ENCODE peak calls at places on chromosomes 12 and 14, in five cellular contexts. E is stimulated activated CD8-positive, alpha-beta memory T cell treated with anti-CD3 and anti-CD28 coated beads, Interleukin-15, amount 100 ng/mL, for 1 hour; N is AG20443; Q is mucosa of descending colon; F is astrocyte of the spinal cord. M is an unnamed sample.

GRCh38 chr12:91617830-91618229 is 435.2 kb upstream of the DCN start:
- DNase-seq in Q (no peak), E (no peak), F (no peak), N (no peak), M (no peak)

GRCh38 chr12:78018146-78018910 is 187.6 kb downstream of the NAV3 start:
- DNase-seq in E (no peak), Q (no peak), F (peak; percentile 44), N (no peak), M (no peak)

GRCh38 chr12:124400124-124400523 is 105.2 kb downstream of the RFLNA start:
- DNase-seq in E (no peak), F (no peak), N (no peak), Q (no peak), M (no peak)

GRCh38 chr12:57772429-57773322 is at the start of gene EEF1AKMT3:
- DNase-seq in N (peak; percentile 75), F (no peak), Q (peak; percentile 78), E (no peak), M (peak; percentile 47)

GRCh38 chr12:79344855-79345840 is 345.6 kb downstream of the PAWR start:
- DNase-seq in E (no peak), Q (peak; percentile 68), F (peak; percentile 28), N (peak; percentile 30), M (peak; percentile 44)

GRCh38 chr14:88521818-88522217 is 33.0 kb downstream of the PTPN21 start:
- DNase-seq in Q (no peak), N (peak; percentile 18), F (no peak), E (no peak), M (no peak)

GRCh38 chr12:53046655-53047220 is 3.1 kb upstream of the TNS2 start:
- DNase-seq in E (peak; percentile 8), N (peak; percentile 89), F (peak; percentile 86), Q (peak; percentile 79), M (peak; percentile 79)

GRCh38 chr12:54374555-54375257 is 9.8 kb downstream of the ZNF385A start:
- DNase-seq in E (no peak), F (no peak), N (no peak), Q (no peak), M (no peak)

GRCh38 chr14:68392393-68393085 is 400.3 kb downstream of the ZFP36L1 start:
- DNase-seq in E (no peak), F (no peak), N (no peak), Q (peak; percentile 42), M (no peak)

GRCh38 chr12:47321436-47321835 is 241.7 kb upstream of the AMIGO2 start:
- DNase-seq in Q (no peak), E (no peak), F (no peak), N (no peak), M (no peak)

GRCh38 chr12:67910360-67911292 is 78.6 kb upstream of the IFNG-AS1 start:
- DNase-seq in E (no peak), Q (no peak), F (peak; percentile 90), N (peak; percentile 73), M (peak; percentile 98)

GRCh38 chr14:76090611-76091010 is 61.1 kb upstream of the GPATCH2L start:
- DNase-seq in F (no peak), Q (no peak), E (no peak), N (peak; percentile 77), M (no peak)

GRCh38 chr12:108516511-108517275 is 1.6 kb downstream of the FICD start:
- DNase-seq in Q (no peak), E (no peak), F (no peak), N (no peak), M (no peak)

GRCh38 chr14:85527458-85527857 is 2.5 kb upstream of the FLRT2 start:
- DNase-seq in N (no peak), E (no peak), Q (no peak), F (peak; percentile 48), M (no peak)

GRCh38 chr12:46024099-46024498 is 33.7 kb upstream of the SCAF11 start:
- DNase-seq in Q (no peak), E (no peak), N (no peak), F (no peak), M (no peak)

GRCh38 chr12:52198454-52199215 is 6.8 kb upstream of the KRT80 start:
- DNase-seq in E (no peak), Q (no peak), F (no peak), N (no peak), M (no peak)

GRCh38 chr14:75306917-75307699 is 28.5 kb downstream of the FOS start:
- DNase-seq in F (no peak), E (no peak), Q (no peak), N (peak; percentile 39), M (no peak)

GRCh38 chr12:75890660-75891059 is 140.9 kb downstream of the PHLDA1 start:
- DNase-seq in E (no peak), Q (no peak), N (no peak), F (no peak), M (no peak)